ENCODE peak calls at places on chromosomes 4 and X, in six cellular contexts. One of them, this sample, is unnamed.

GRCh38 chr4:7361256-7361655 is 73.5 kb downstream of the PSAPL1 start:
- DNase-seq in cardiac fibroblast: no peak
- DNase-seq in endothelial cell of umbilical vein: no peak
- DNase-seq in fibroblast of mammary gland: no peak
- DNase-seq in heart left ventricle: peak
- DNase-seq in pancreas: no peak
- DNase-seq in this sample: no peak

GRCh38 chr4:44425614-44426208 is 22.9 kb downstream of the KCTD8 start:
- DNase-seq in pancreas: no peak
- DNase-seq in endothelial cell of umbilical vein: peak
- DNase-seq in heart left ventricle: no peak
- DNase-seq in cardiac fibroblast: peak
- DNase-seq in fibroblast of mammary gland: peak
- DNase-seq in this sample: no peak

GRCh38 chrX:132745593-132745992 is 212.8 kb downstream of the HS6ST2 start:
- DNase-seq in fibroblast of mammary gland: peak
- DNase-seq in endothelial cell of umbilical vein: no peak
- DNase-seq in heart left ventricle: no peak
- DNase-seq in pancreas: no peak
- DNase-seq in cardiac fibroblast: no peak
- DNase-seq in this sample: no peak

GRCh38 chrX:57573754-57574153 is 18.1 kb upstream of the ZXDB start:
- DNase-seq in endothelial cell of umbilical vein: peak
- DNase-seq in pancreas: no peak
- DNase-seq in cardiac fibroblast: peak
- DNase-seq in fibroblast of mammary gland: peak
- DNase-seq in heart left ventricle: no peak
- DNase-seq in this sample: peak

GRCh38 chr4:112801341-112801740 is 164.4 kb downstream of the LARP7 start:
- DNase-seq in pancreas: no peak
- DNase-seq in endothelial cell of umbilical vein: no peak
- DNase-seq in heart left ventricle: no peak
- DNase-seq in fibroblast of mammary gland: no peak
- DNase-seq in cardiac fibroblast: no peak
- DNase-seq in this sample: no peak

GRCh38 chr4:146291313-146291712 is 77.0 kb downstream of the REELD1 start:
- DNase-seq in pancreas: no peak
- DNase-seq in endothelial cell of umbilical vein: no peak
- DNase-seq in fibroblast of mammary gland: no peak
- DNase-seq in cardiac fibroblast: no peak
- DNase-seq in heart left ventricle: no peak
- DNase-seq in this sample: no peak

GRCh38 chr4:185730387-185730786 is 81.6 kb downstream of the SORBS2 start:
- DNase-seq in fibroblast of mammary gland: peak
- DNase-seq in pancreas: no peak
- DNase-seq in cardiac fibroblast: peak
- DNase-seq in endothelial cell of umbilical vein: no peak
- DNase-seq in heart left ventricle: no peak
- DNase-seq in this sample: peak

GRCh38 chr4:32140636-32141035 is 1420.5 kb downstream of the PCDH7 start:
- DNase-seq in pancreas: no peak
- DNase-seq in heart left ventricle: no peak
- DNase-seq in fibroblast of mammary gland: peak
- DNase-seq in endothelial cell of umbilical vein: peak
- DNase-seq in cardiac fibroblast: peak
- DNase-seq in this sample: peak

GRCh38 chrX:75156537-75156945 is 458 bp upstream of the ABCB7 start:
- DNase-seq in pancreas: no peak
- DNase-seq in heart left ventricle: no peak
- DNase-seq in cardiac fibroblast: peak
- DNase-seq in fibroblast of mammary gland: peak
- DNase-seq in endothelial cell of umbilical vein: peak
- DNase-seq in this sample: peak

GRCh38 chr4:5399790-5400421 is 308.5 kb downstream of the EVC2 start:
- DNase-seq in fibroblast of mammary gland: peak
- DNase-seq in heart left ventricle: no peak
- DNase-seq in cardiac fibroblast: peak
- DNase-seq in endothelial cell of umbilical vein: peak
- DNase-seq in pancreas: no peak
- DNase-seq in this sample: peak

GRCh38 chr4:122652379-122652778 is 31.5 kb upstream of the IL21 start:
- DNase-seq in cardiac fibroblast: peak
- DNase-seq in endothelial cell of umbilical vein: peak
- DNase-seq in heart left ventricle: no peak
- DNase-seq in pancreas: no peak
- DNase-seq in fibroblast of mammary gland: peak
- DNase-seq in this sample: peak

GRCh38 chr4:31124008-31124645 is 404.0 kb downstream of the PCDH7 start:
- DNase-seq in pancreas: no peak
- DNase-seq in fibroblast of mammary gland: no peak
- DNase-seq in cardiac fibroblast: no peak
- DNase-seq in endothelial cell of umbilical vein: no peak
- DNase-seq in heart left ventricle: no peak
- DNase-seq in this sample: no peak

GRCh38 chr4:31125496-31125895 is 405.3 kb downstream of the PCDH7 start:
- DNase-seq in pancreas: no peak
- DNase-seq in cardiac fibroblast: no peak
- DNase-seq in endothelial cell of umbilical vein: no peak
- DNase-seq in fibroblast of mammary gland: no peak
- DNase-seq in heart left ventricle: no peak
- DNase-seq in this sample: no peak

GRCh38 chr4:31130930-31131329 is 410.8 kb downstream of the PCDH7 start:
- DNase-seq in fibroblast of mammary gland: no peak
- DNase-seq in heart left ventricle: no peak
- DNase-seq in cardiac fibroblast: no peak
- DNase-seq in pancreas: no peak
- DNase-seq in endothelial cell of umbilical vein: no peak
- DNase-seq in this sample: no peak

DNA sequence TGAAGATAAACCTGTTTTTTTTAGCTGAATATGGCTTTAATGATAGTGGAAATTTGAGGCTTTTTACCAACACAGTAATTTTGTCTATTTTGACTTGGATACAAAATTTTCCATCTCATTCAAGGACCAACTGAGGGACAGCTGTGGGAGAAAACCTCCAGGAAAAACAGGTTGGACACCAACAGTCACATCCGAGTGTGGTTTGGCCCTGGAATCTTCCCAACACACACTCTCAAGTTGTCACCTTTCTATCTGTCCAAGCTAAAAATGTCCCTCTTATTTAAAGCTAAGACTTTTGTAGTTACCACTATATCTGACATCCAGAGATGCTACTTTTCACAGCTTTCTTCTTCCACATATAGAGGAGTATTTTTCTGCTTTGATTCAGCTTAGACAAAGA is 404.9 kb downstream of the PCDH7 start:
- DNase-seq in cardiac fibroblast: no peak
- DNase-seq in heart left ventricle: no peak
- DNase-seq in pancreas: no peak
- DNase-seq in fibroblast of mammary gland: no peak
- DNase-seq in endothelial cell of umbilical vein: no peak
- DNase-seq in this sample: no peak
- TF ChIP-seq CTCF in cardiac fibroblast: no peak
- TF ChIP-seq CTCF in heart left ventricle: no peak
- TF ChIP-seq CTCF in pancreas: no peak
- TF ChIP-seq CTCF in fibroblast of mammary gland: no peak
- TF ChIP-seq CTCF in endothelial cell of umbilical vein: no peak
- TF ChIP-seq CTCF in this sample: no peak

GRCh38 chr4:65668201-65669007 is 1.9 kb downstream of the EPHA5 start:
- DNase-seq in pancreas: peak
- DNase-seq in heart left ventricle: no peak
- DNase-seq in endothelial cell of umbilical vein: no peak
- DNase-seq in fibroblast of mammary gland: peak
- DNase-seq in cardiac fibroblast: peak
- DNase-seq in this sample: no peak
- H3K4me3 ChIP-seq in pancreas: peak
- H3K4me3 ChIP-seq in heart left ventricle: no peak
- H3K4me3 ChIP-seq in endothelial cell of umbilical vein: peak
- H3K4me3 ChIP-seq in fibroblast of mammary gland: peak
- H3K4me3 ChIP-seq in cardiac fibroblast: peak
- H3K4me3 ChIP-seq in this sample: no peak

GRCh38 chr4:155376387-155377268 is at the start of gene MAP9:
- DNase-seq in pancreas: peak
- DNase-seq in fibroblast of mammary gland: peak
- DNase-seq in cardiac fibroblast: peak
- DNase-seq in endothelial cell of umbilical vein: peak
- DNase-seq in heart left ventricle: peak
- DNase-seq in this sample: peak

GRCh38 chr4:155377281-155377680 is 516 bp upstream of the MAP9 start:
- DNase-seq in cardiac fibroblast: peak
- DNase-seq in endothelial cell of umbilical vein: no peak
- DNase-seq in fibroblast of mammary gland: peak
- DNase-seq in pancreas: no peak
- DNase-seq in heart left ventricle: no peak
- DNase-seq in this sample: no peak

GRCh38 chr4:155367608-155368007 is 9.2 kb downstream of the MAP9 start:
- DNase-seq in cardiac fibroblast: no peak
- DNase-seq in pancreas: no peak
- DNase-seq in fibroblast of mammary gland: no peak
- DNase-seq in heart left ventricle: no peak
- DNase-seq in endothelial cell of umbilical vein: no peak
- DNase-seq in this sample: no peak

GRCh38 chr4:155371432-155372043 is 5.2 kb downstream of the MAP9 start:
- DNase-seq in fibroblast of mammary gland: peak
- DNase-seq in cardiac fibroblast: peak
- DNase-seq in heart left ventricle: no peak
- DNase-seq in endothelial cell of umbilical vein: peak
- DNase-seq in pancreas: no peak
- DNase-seq in this sample: peak
- TF ChIP-seq CTCF in fibroblast of mammary gland: peak
- TF ChIP-seq CTCF in cardiac fibroblast: peak
- TF ChIP-seq CTCF in heart left ventricle: peak
- TF ChIP-seq CTCF in endothelial cell of umbilical vein: no peak
- TF ChIP-seq CTCF in pancreas: peak
- TF ChIP-seq CTCF in this sample: peak

GRCh38 chr4:94244829-94245185 is 37.1 kb downstream of the SMARCAD1 start:
- DNase-seq in endothelial cell of umbilical vein: no peak
- DNase-seq in heart left ventricle: no peak
- DNase-seq in cardiac fibroblast: no peak
- DNase-seq in pancreas: no peak
- DNase-seq in fibroblast of mammary gland: no peak
- DNase-seq in this sample: no peak
- H3K4me3 ChIP-seq in endothelial cell of umbilical vein: no peak
- H3K4me3 ChIP-seq in heart left ventricle: no peak
- H3K4me3 ChIP-seq in cardiac fibroblast: no peak
- H3K4me3 ChIP-seq in pancreas: no peak
- H3K4me3 ChIP-seq in fibroblast of mammary gland: no peak
- H3K4me3 ChIP-seq in this sample: no peak

GRCh38 chrX:46912098-46912672 is at the start of gene JADE3:
- DNase-seq in fibroblast of mammary gland: peak
- DNase-seq in heart left ventricle: peak
- DNase-seq in endothelial cell of umbilical vein: peak
- DNase-seq in pancreas: peak
- DNase-seq in cardiac fibroblast: peak
- DNase-seq in this sample: peak
- TF ChIP-seq CTCF in fibroblast of mammary gland: no peak
- TF ChIP-seq CTCF in heart left ventricle: no peak
- TF ChIP-seq CTCF in endothelial cell of umbilical vein: no peak
- TF ChIP-seq CTCF in pancreas: no peak
- TF ChIP-seq CTCF in cardiac fibroblast: no peak
- TF ChIP-seq CTCF in this sample: no peak

DNA sequence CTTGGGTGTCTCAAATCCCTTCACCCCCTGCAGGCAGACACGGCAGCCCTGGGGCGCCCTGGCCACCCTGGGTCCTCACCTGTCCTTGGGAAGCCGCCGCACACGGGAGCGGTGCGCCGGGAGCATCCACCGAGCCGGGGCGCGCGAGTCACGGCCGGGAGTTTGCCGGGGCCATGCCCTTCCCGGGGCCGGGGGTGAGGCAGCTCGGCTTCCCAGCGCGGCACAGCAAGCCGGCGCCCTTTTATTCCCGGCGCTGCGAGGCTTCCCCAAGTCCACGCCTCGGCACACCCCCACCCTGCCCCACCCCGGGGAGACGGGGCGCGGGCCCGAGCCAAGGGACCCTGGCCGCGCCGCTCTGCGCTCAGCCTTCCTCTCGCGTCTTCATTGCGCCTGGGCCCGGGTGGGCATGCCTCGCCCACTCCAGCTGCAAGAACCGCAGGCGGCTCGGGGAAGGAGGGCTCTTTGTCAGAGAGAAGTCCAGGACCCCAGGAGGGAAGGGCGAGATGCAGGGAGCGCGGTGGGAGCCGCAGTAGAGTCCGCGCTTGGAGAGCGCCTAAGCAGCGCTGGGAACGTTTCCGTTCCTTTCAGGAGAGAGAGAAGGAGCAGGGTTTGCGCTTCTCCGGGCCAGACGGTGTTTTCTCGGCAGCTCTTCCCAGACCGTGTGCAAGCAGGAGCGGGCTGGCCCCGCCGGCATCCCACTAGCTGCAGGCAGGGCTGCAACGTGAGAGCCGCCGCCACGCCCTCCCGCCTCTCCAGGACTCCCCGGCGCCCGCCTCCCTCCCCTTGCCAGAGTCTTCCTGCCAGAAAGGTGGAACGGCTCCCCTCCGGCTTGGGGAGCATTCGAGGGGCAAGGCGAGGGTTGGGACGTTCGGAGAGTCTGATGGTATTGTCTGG is at the start of gene MXRA5:
- DNase-seq in fibroblast of mammary gland: peak
- DNase-seq in endothelial cell of umbilical vein: no peak
- DNase-seq in cardiac fibroblast: peak
- DNase-seq in pancreas: peak
- DNase-seq in heart left ventricle: peak
- DNase-seq in this sample: no peak
- H3K4me3 ChIP-seq in fibroblast of mammary gland: peak
- H3K4me3 ChIP-seq in endothelial cell of umbilical vein: no peak
- H3K4me3 ChIP-seq in cardiac fibroblast: peak
- H3K4me3 ChIP-seq in pancreas: peak
- H3K4me3 ChIP-seq in heart left ventricle: peak
- H3K4me3 ChIP-seq in this sample: no peak

DNA sequence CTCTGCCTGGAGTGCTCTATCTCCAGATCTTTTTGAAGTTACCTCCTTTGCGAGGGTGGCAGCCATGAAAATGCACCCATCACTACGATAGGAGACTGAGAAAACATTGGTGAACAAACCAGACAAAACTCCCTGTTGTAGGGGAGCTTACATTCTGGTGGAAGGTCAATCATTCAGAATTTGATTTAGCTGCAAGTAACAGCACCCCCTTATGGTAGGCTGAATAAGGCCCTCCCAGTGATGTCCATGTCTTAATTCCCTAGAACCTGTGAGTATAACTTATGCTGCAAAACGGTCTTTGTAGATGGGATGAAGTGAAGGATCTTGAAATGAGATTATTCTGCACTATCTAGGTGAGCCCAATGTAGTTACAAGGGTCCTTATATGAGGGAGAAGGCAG is 5.6 kb upstream of the TEC start:
- DNase-seq in fibroblast of mammary gland: peak
- DNase-seq in endothelial cell of umbilical vein: no peak
- DNase-seq in cardiac fibroblast: peak
- DNase-seq in heart left ventricle: no peak
- DNase-seq in pancreas: no peak
- DNase-seq in this sample: peak
- TF ChIP-seq CTCF in fibroblast of mammary gland: peak
- TF ChIP-seq CTCF in endothelial cell of umbilical vein: peak
- TF ChIP-seq CTCF in cardiac fibroblast: peak
- TF ChIP-seq CTCF in heart left ventricle: peak
- TF ChIP-seq CTCF in pancreas: no peak
- TF ChIP-seq CTCF in this sample: peak